ENCODE peak calls at places on chromosome 9, in six cellular contexts. One of them, this sample, is unnamed.

GRCh38 chr9:29325855-29326254 is 1752.6 kb upstream of the C9orf72 start:
- DNase-seq in GM20000: no peak
- DNase-seq in pancreas: no peak
- DNase-seq in choroid plexus epithelial cell: no peak
- DNase-seq in fibroblast of the aortic adventitia: no peak
- DNase-seq in Panc1: no peak
- DNase-seq in this sample: no peak

GRCh38 chr9:35406183-35406959 is 83.5 kb upstream of the RUSC2 start:
- DNase-seq in Panc1: no peak
- DNase-seq in choroid plexus epithelial cell: peak
- DNase-seq in fibroblast of the aortic adventitia: no peak
- DNase-seq in GM20000: no peak
- DNase-seq in pancreas: peak
- DNase-seq in this sample: no peak

GRCh38 chr9:121822093-121823085 is 171.0 kb downstream of the DAB2IP start:
- DNase-seq in Panc1: no peak
- DNase-seq in choroid plexus epithelial cell: no peak
- DNase-seq in GM20000: no peak
- DNase-seq in pancreas: no peak
- DNase-seq in fibroblast of the aortic adventitia: no peak
- DNase-seq in this sample: no peak

GRCh38 chr9:19754921-19755320 is 33.9 kb downstream of the SLC24A2 start:
- DNase-seq in pancreas: no peak
- DNase-seq in GM20000: no peak
- DNase-seq in Panc1: no peak
- DNase-seq in fibroblast of the aortic adventitia: no peak
- DNase-seq in choroid plexus epithelial cell: no peak
- DNase-seq in this sample: no peak

GRCh38 chr9:107874591-107875374 is 385.2 kb upstream of the KLF4 start:
- DNase-seq in choroid plexus epithelial cell: no peak
- DNase-seq in Panc1: no peak
- DNase-seq in GM20000: peak
- DNase-seq in fibroblast of the aortic adventitia: no peak
- DNase-seq in pancreas: no peak
- DNase-seq in this sample: no peak

GRCh38 chr9:132078369-132079356 is 1.0 kb downstream of the MED27 start:
- DNase-seq in GM20000: peak
- DNase-seq in pancreas: no peak
- DNase-seq in fibroblast of the aortic adventitia: peak
- DNase-seq in choroid plexus epithelial cell: peak
- DNase-seq in Panc1: no peak
- DNase-seq in this sample: peak

GRCh38 chr9:14314929-14315753 is 1.2 kb upstream of the NFIB start:
- DNase-seq in Panc1: no peak
- DNase-seq in pancreas: peak
- DNase-seq in choroid plexus epithelial cell: peak
- DNase-seq in GM20000: peak
- DNase-seq in fibroblast of the aortic adventitia: peak
- DNase-seq in this sample: peak

GRCh38 chr9:89657765-89658164 is 53.0 kb downstream of the GADD45G start:
- DNase-seq in fibroblast of the aortic adventitia: no peak
- DNase-seq in pancreas: no peak
- DNase-seq in choroid plexus epithelial cell: no peak
- DNase-seq in GM20000: peak
- DNase-seq in Panc1: no peak
- DNase-seq in this sample: no peak

GRCh38 chr9:91611582-91611981 is 187.9 kb upstream of the NFIL3 start:
- DNase-seq in GM20000: no peak
- DNase-seq in Panc1: no peak
- DNase-seq in fibroblast of the aortic adventitia: peak
- DNase-seq in pancreas: no peak
- DNase-seq in choroid plexus epithelial cell: peak
- DNase-seq in this sample: no peak

GRCh38 chr9:86749530-86750275 is 197.6 kb downstream of the GAS1 start:
- DNase-seq in choroid plexus epithelial cell: peak
- DNase-seq in pancreas: no peak
- DNase-seq in Panc1: no peak
- DNase-seq in fibroblast of the aortic adventitia: peak
- DNase-seq in GM20000: no peak
- DNase-seq in this sample: peak

GRCh38 chr9:38309324-38310195 is 82.9 kb upstream of the ALDH1B1 start:
- DNase-seq in fibroblast of the aortic adventitia: peak
- DNase-seq in Panc1: no peak
- DNase-seq in choroid plexus epithelial cell: peak
- DNase-seq in pancreas: no peak
- DNase-seq in GM20000: no peak
- DNase-seq in this sample: no peak

GRCh38 chr9:36101916-36102741 is 34.4 kb upstream of the GLIPR2 start:
- DNase-seq in GM20000: no peak
- DNase-seq in Panc1: peak
- DNase-seq in choroid plexus epithelial cell: peak
- DNase-seq in pancreas: no peak
- DNase-seq in fibroblast of the aortic adventitia: peak
- DNase-seq in this sample: peak

DNA sequence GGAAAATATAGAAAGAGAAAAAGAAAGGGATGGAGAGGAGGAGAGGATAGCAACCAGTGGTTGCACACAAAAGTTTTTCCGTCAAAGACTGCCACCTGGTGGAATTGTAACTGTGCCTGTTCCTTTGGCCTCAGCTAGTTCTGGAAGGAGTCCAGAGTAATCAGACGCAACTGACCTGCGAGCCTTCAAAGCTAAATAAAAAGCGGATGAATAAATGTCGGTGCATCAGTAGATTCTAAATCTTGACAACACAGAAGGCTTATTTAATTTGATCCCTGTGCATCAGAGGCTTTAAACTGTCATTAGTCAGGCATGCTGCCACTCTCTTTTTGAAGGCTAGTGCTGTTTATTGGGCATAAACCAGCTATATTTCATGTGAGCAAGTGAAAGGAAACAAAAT is 132.9 kb upstream of the ACO1 start:
- DNase-seq in pancreas: no peak
- DNase-seq in Panc1: no peak
- DNase-seq in fibroblast of the aortic adventitia: peak
- DNase-seq in choroid plexus epithelial cell: peak
- DNase-seq in GM20000: peak
- DNase-seq in this sample: peak
- TF ChIP-seq CTCF in pancreas: peak
- TF ChIP-seq CTCF in Panc1: peak
- TF ChIP-seq CTCF in fibroblast of the aortic adventitia: peak
- TF ChIP-seq CTCF in choroid plexus epithelial cell: peak
- TF ChIP-seq CTCF in GM20000: peak
- TF ChIP-seq CTCF in this sample: peak

GRCh38 chr9:127224178-127224882 is 40.2 kb upstream of the GARNL3 start:
- DNase-seq in pancreas: peak
- DNase-seq in fibroblast of the aortic adventitia: peak
- DNase-seq in Panc1: no peak
- DNase-seq in GM20000: peak
- DNase-seq in choroid plexus epithelial cell: peak
- DNase-seq in this sample: peak
- TF ChIP-seq CTCF in pancreas: no peak
- TF ChIP-seq CTCF in fibroblast of the aortic adventitia: peak
- TF ChIP-seq CTCF in Panc1: peak
- TF ChIP-seq CTCF in GM20000: no peak
- TF ChIP-seq CTCF in choroid plexus epithelial cell: peak
- TF ChIP-seq CTCF in this sample: peak

DNA sequence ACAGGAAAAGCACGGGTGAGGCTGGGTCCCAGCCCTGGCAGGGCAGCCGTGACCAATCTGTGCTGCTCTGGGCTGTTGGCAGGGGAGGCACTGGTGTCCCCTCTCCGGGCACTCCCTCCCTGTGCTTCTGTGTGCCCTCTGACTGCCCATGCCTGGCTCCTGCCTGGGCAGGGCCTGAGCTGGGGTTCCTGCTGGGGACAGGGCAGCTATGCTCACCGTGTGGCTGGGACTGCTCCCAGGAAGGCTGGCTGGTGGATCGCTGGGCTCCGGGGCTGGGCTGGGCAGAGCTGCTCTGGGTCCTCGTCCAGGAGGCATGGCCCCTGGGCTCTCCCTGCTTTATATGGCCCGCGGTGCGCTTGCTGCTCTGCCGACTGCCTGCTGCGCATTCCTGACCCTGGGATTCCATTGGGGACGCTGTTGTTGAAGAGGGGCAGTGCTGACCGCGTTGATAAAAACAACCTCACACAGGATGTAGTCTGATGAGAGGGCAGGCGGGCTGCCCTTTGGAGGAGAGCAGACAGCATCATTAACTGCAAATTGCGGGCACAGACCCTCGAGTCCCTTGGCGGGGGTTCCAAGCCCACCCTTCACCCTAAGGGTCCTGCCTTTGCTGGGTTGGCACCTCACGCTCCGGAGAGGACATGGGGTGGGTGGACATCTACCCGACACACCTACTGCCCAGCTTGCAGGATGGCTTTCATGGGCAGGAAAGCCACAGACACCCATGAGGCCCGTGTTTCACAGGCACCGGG is 955 bp downstream of the QRFP start:
- DNase-seq in GM20000: no peak
- DNase-seq in fibroblast of the aortic adventitia: no peak
- DNase-seq in pancreas: no peak
- DNase-seq in choroid plexus epithelial cell: peak
- DNase-seq in Panc1: no peak
- DNase-seq in this sample: no peak
- TF ChIP-seq CTCF in GM20000: no peak
- TF ChIP-seq CTCF in fibroblast of the aortic adventitia: no peak
- TF ChIP-seq CTCF in pancreas: no peak
- TF ChIP-seq CTCF in choroid plexus epithelial cell: peak
- TF ChIP-seq CTCF in Panc1: no peak
- TF ChIP-seq CTCF in this sample: no peak

GRCh38 chr9:98046161-98046543 is 10.4 kb upstream of the NANS start:
- DNase-seq in pancreas: no peak
- DNase-seq in GM20000: no peak
- DNase-seq in fibroblast of the aortic adventitia: no peak
- DNase-seq in choroid plexus epithelial cell: no peak
- DNase-seq in Panc1: no peak
- DNase-seq in this sample: no peak

GRCh38 chr9:98049668-98050067 is 6.9 kb upstream of the NANS start:
- DNase-seq in pancreas: no peak
- DNase-seq in fibroblast of the aortic adventitia: no peak
- DNase-seq in GM20000: no peak
- DNase-seq in choroid plexus epithelial cell: no peak
- DNase-seq in Panc1: no peak
- DNase-seq in this sample: no peak

GRCh38 chr9:98047002-98047401 is 9.5 kb upstream of the NANS start:
- DNase-seq in pancreas: no peak
- DNase-seq in choroid plexus epithelial cell: no peak
- DNase-seq in GM20000: no peak
- DNase-seq in Panc1: no peak
- DNase-seq in fibroblast of the aortic adventitia: no peak
- DNase-seq in this sample: no peak

GRCh38 chr9:98043921-98044320 is 12.6 kb upstream of the NANS start:
- DNase-seq in pancreas: no peak
- DNase-seq in choroid plexus epithelial cell: no peak
- DNase-seq in GM20000: no peak
- DNase-seq in Panc1: no peak
- DNase-seq in fibroblast of the aortic adventitia: no peak
- DNase-seq in this sample: no peak

GRCh38 chr9:98045234-98046160 is 11.0 kb upstream of the NANS start:
- DNase-seq in GM20000: no peak
- DNase-seq in fibroblast of the aortic adventitia: peak
- DNase-seq in pancreas: no peak
- DNase-seq in Panc1: no peak
- DNase-seq in choroid plexus epithelial cell: no peak
- DNase-seq in this sample: no peak
- TF ChIP-seq CTCF in GM20000: no peak
- TF ChIP-seq CTCF in fibroblast of the aortic adventitia: no peak
- TF ChIP-seq CTCF in pancreas: no peak
- TF ChIP-seq CTCF in Panc1: no peak
- TF ChIP-seq CTCF in choroid plexus epithelial cell: no peak
- TF ChIP-seq CTCF in this sample: no peak